ENCODE peak calls at places on chromosomes 13 and 19, in six cellular contexts. O is IMR-90, U is Peyer's patch, Y is HepG2, J is NB4, W is thyroid gland. A is an unnamed sample.

GRCh38 chr13:113452942-113453901 is at the start of gene ADPRHL1:
- DNase-seq in U (no peak), O (no peak), W (no peak), Y (no peak), J (peak), A (no peak)

GRCh38 chr19:41916033-41916424 is 12.2 kb downstream of the ERFL start:
- DNase-seq in W (no peak), Y (no peak), O (no peak), J (no peak), U (no peak), A (no peak)

GRCh38 chr13:29499766-29500165 is 95.7 kb downstream of the SLC7A1 start:
- DNase-seq in U (no peak), J (no peak), W (no peak), Y (no peak), O (no peak), A (peak)

GRCh38 chr13:28607187-28607955 is 51.6 kb upstream of the POMP start:
- DNase-seq in J (no peak), Y (no peak), W (no peak), U (no peak), O (no peak), A (no peak)

GRCh38 chr13:93336733-93337132 is 110.1 kb downstream of the GPC6 start:
- DNase-seq in Y (no peak), U (no peak), W (no peak), O (no peak), J (no peak), A (no peak)

GRCh38 chr13:101970339-101970738 is 431.5 kb downstream of the FGF14 start:
- DNase-seq in U (no peak), J (no peak), W (no peak), Y (no peak), O (no peak), A (no peak)

GRCh38 chr13:46698910-46699460 is 98.0 kb downstream of the ESD start:
- DNase-seq in O (peak), U (no peak), W (no peak), J (no peak), Y (no peak), A (no peak)

GRCh38 chr13:114121496-114122466 is 10.6 kb downstream of the RASA3 start:
- DNase-seq in U (no peak), Y (no peak), J (no peak), W (no peak), O (no peak), A (no peak)

GRCh38 chr13:49657241-49657641 is 28.9 kb downstream of the ARL11 start:
- DNase-seq in W (no peak), O (no peak), J (no peak), U (no peak), Y (no peak), A (no peak)

GRCh38 chr19:54448037-54448773 is 794 bp upstream of the LENG8 start:
- DNase-seq in W (peak), J (peak), O (peak), Y (peak), U (peak), A (peak)

GRCh38 chr19:44857837-44858236 is 11.7 kb downstream of the NECTIN2 start:
- DNase-seq in O (no peak), U (no peak), W (no peak), J (no peak), Y (no peak), A (no peak)

GRCh38 chr13:65011403-65011802 is 2218.7 kb downstream of the PCDH9 start:
- DNase-seq in U (no peak), J (no peak), O (no peak), Y (no peak), W (no peak), A (no peak)

GRCh38 chr13:110610955-110611595 is 4.3 kb upstream of the NAXD start:
- DNase-seq in J (no peak), Y (no peak), W (no peak), O (peak), U (no peak), A (no peak)

GRCh38 chr19:16525751-16526481 is 16.3 kb downstream of the CHERP start:
- DNase-seq in J (no peak), U (no peak), W (no peak), O (no peak), Y (no peak), A (no peak)

GRCh38 chr19:33905937-33906577 is 109.4 kb downstream of the KCTD15 start:
- DNase-seq in O (no peak), J (no peak), W (peak), Y (no peak), U (peak), A (no peak)

GRCh38 chr13:59488436-59488835 is 675.3 kb downstream of the DIAPH3 start:
- DNase-seq in J (no peak), W (no peak), O (no peak), U (no peak), Y (no peak), A (no peak)

GRCh38 chr19:16457195-16457953 is 14.4 kb downstream of the EPS15L1 start:
- DNase-seq in J (peak), U (no peak), O (peak), W (peak), Y (peak), A (no peak)

GRCh38 chr19:2469102-2469914 is 6.6 kb upstream of the GADD45B start:
- DNase-seq in J (peak), O (peak), U (no peak), W (no peak), Y (no peak), A (no peak)

GRCh38 chr13:97853550-97853949 is 99.9 kb upstream of the IPO5 start:
- DNase-seq in W (no peak), J (no peak), Y (no peak), O (peak), U (no peak), A (no peak)

GRCh38 chr13:111429064-111429558 is 108.7 kb downstream of the TEX29 start:
- DNase-seq in U (peak), O (peak), W (peak), Y (peak), J (peak), A (no peak)

GRCh38 chr13:98752111-98752941 is at the start of gene SLC15A1:
- DNase-seq in U (peak), O (no peak), J (no peak), Y (no peak), W (peak), A (no peak)

GRCh38 chr19:57280913-57281425 is 684 bp downstream of the ZNF460 start:
- DNase-seq in O (no peak), W (no peak), U (no peak), J (peak), Y (no peak), A (no peak)

GRCh38 chr13:83312194-83312593 is 570.1 kb downstream of the SLITRK1 start:
- DNase-seq in O (peak), J (no peak), U (no peak), Y (no peak), W (no peak), A (no peak)

GRCh38 chr13:71378992-71379905 is 487.8 kb downstream of the DACH1 start:
- DNase-seq in J (no peak), O (no peak), U (no peak), W (no peak), Y (no peak), A (no peak)

GRCh38 chr13:81487151-81487550 is 1146.2 kb upstream of the SPRY2 start:
- DNase-seq in Y (peak), U (no peak), O (no peak), J (peak), W (no peak), A (no peak)

GRCh38 chr13:31699650-31700049 is 39.7 kb upstream of the RXFP2 start:
- DNase-seq in O (no peak), J (peak), W (no peak), Y (no peak), U (no peak), A (no peak)

GRCh38 chr19:2957160-2957559 is 12.4 kb upstream of the ZNF77 start:
- DNase-seq in U (no peak), Y (no peak), O (no peak), J (no peak), W (no peak), A (no peak)

GRCh38 chr19:6402834-6403608 is 10.1 kb upstream of the GTF2F1 start:
- DNase-seq in O (peak), Y (peak), U (peak), J (no peak), W (peak), A (no peak)

GRCh38 chr13:103531278-103531677 is 465.1 kb upstream of the SLC10A2 start:
- DNase-seq in J (no peak), O (no peak), U (no peak), Y (no peak), W (no peak), A (no peak)

GRCh38 chr19:30340724-30341595 is 31.2 kb upstream of the ZNF536 start:
- DNase-seq in W (no peak), U (no peak), Y (no peak), O (no peak), J (no peak), A (no peak)

GRCh38 chr13:99614465-99614885 is 113.2 kb downstream of the TM9SF2 start:
- DNase-seq in U (peak), O (no peak), W (no peak), Y (peak), J (peak), A (no peak)

GRCh38 chr19:41323430-41324125 is 13.6 kb downstream of the CCDC97 start:
- DNase-seq in U (peak), J (peak), W (peak), Y (peak), O (peak), A (no peak)

GRCh38 chr19:4867534-4868285 is at the start of gene PLIN3:
- DNase-seq in J (peak), O (peak), Y (peak), U (peak), W (peak), A (peak)

DNA sequence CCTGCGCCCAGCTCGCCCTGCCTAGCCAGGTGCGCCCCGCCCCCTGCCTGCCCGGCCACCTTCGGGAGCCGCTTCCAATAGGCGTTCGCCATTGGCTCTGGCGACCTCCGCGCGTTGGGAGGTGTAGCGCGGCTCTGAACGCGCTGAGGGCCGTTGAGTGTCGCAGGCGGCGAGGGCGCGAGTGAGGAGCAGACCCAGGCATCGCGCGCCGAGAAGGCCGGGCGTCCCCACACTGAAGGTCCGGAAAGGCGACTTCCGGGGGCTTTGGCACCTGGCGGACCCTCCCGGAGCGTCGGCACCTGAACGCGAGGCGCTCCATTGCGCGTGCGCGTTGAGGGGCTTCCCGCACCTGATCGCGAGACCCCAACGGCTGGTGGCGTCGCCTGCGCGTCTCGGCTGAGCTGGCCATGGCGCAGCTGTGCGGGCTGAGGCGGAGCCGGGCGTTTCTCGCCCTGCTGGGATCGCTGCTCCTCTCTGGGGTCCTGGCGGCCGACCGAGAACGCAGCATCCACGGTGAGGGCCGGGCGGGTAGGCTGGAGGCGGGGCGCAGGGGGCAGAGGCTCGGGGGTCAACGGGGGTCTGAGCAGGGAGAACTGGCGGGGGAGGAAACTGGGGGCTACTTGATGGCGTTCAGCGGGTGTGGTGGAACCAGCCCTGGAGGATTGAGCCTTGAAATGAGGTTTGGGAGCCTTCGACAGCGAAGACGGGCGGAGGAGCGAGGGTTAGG is at the start of gene SPINT2:
- DNase-seq in J (no peak), W (no peak), Y (no peak), U (no peak), O (no peak), A (peak)
- TF ChIP-seq POLR2A in J (no peak), W (peak), Y (no peak), U (peak), O (no peak), A (no peak)

GRCh38 chr19:12722566-12723382 is 958 bp downstream of the TNPO2 start:
- DNase-seq in W (peak), O (peak), J (peak), Y (peak), U (peak), A (peak)
- TF ChIP-seq POLR2A in W (peak), O (peak), J (peak), Y (peak), U (peak), A (no peak)

DNA sequence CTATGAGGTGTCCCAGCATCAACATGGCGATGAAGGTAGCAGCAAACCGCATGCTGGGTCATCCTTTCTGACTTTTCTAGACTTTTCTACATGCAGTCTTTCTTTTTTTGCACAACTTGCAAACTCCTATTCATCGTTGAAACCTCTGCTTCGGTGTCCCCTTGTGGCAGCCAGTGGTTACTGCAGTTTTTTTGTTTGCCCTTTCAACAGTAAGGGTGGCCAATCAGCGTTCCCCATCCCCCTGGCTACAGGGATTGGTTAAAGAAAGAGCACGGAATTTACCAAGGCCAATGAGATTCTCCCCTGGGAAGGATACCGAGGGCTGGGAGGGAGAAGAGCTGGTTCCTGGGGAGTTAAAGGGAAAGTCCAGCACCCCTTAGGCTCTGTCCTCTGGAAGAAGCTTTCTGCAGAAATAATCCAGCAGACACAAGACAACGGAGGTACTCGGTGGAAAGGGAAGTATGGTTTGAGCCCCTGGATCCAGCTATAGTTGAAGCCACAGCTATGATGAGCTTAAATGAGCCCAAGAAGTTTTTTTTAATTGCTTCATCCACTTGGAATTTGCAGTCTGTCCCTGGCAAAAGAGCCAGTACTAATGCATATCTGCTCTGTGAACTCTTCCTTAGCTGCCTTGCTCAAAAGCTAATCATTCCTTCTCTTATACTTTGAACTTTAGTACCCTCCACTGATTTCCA is 5.6 kb upstream of the LSM4 start:
- DNase-seq in J (peak), O (peak), Y (peak), U (peak), W (peak), A (peak)
- TF ChIP-seq POLR2A in J (peak), O (no peak), Y (no peak), U (peak), W (peak), A (no peak)

DNA sequence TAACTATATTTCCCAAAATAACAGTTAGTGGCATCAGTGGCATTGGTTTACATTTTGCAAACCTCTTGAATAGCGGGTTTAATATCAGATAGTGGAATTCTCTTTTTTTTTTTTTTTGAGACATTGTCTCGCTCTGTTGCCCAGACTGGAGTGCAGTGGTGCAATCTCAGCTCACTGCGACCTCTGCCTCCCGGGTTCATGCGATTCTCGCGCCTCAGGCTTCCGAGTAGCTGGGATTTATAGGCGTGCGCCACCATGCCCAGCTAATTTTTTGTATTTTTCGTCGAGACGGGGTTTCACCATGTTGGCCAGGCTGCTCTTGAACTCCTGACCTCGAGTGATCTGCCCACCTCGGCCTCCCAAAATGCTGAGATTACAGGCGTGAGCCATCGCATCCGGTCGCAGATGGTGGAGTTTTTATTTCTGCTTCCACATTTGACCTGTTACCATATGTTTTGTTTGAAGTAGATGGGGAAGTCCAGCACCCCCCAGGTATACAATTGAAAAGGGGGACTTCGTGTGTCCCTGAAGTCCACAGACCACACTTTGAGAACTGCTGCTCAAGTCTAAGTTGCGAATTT is 40.5 kb upstream of the XPO4 start:
- DNase-seq in W (peak), Y (no peak), U (no peak), O (no peak), J (no peak), A (no peak)
- TF ChIP-seq POLR2A in W (no peak), Y (no peak), U (no peak), O (no peak), J (no peak), A (no peak)

GRCh38 chr19:50510121-50510670 is 795 bp downstream of the JOSD2 start:
- DNase-seq in J (no peak), O (no peak), U (no peak), W (no peak), Y (no peak), A (peak)

GRCh38 chr19:50510700-50511068 is 307 bp downstream of the JOSD2 start:
- DNase-seq in O (no peak), U (no peak), Y (no peak), J (no peak), W (no peak), A (no peak)

GRCh38 chr19:50512112-50512998 is 1.4 kb downstream of the ASPDH start:
- DNase-seq in O (no peak), U (no peak), Y (no peak), W (no peak), J (no peak), A (peak)

GRCh38 chr19:50509366-50509765 is 1.6 kb downstream of the JOSD2 start:
- DNase-seq in J (no peak), O (no peak), W (no peak), U (no peak), Y (no peak), A (peak)

DNA sequence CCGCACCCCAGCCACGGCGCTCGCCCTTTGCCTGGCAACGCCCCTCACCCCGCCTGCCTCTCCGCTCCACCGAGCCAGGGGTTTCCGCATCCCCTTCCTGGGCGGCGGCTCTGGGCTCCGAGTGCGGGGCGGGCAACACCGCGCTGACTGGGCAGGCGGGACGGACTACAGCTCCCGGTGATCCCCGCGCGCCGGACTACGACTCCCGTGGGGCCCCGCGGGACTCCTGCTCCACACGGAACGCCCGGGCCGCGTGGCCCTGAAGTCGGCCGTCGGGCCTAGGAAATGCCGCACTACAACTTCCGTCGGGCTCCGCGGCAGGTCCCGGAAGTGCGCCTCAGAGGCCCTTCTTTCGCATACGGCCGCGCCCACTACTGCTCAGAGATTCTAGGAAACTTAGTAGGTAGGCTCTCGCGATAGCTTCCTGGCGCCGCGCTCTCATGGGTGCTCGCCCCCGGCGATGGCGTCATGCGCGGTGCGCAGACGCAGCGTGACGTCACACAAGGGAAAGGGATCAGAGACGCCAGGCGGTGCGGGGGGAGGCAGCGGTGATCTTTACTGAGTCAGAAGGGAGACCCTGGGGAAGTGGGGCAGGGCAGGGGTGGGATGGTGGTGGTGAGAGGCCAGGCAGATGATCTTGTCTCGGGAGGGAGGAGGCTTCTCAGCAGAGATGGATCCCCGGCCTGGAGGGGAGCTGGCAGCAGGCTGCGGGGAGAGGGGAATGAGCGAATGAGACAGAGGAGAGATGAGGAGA is at the start of gene JOSD2:
- DNase-seq in U (peak), W (peak), J (peak), Y (peak), O (peak), A (peak)
- TF ChIP-seq POLR2A in U (peak), W (peak), J (peak), Y (no peak), O (peak), A (no peak)

GRCh38 chr19:55647732-55648656 is at the start of gene CCDC106:
- DNase-seq in Y (peak), W (peak), J (peak), U (peak), O (peak), A (peak)
- TF ChIP-seq POLR2A in Y (no peak), W (no peak), J (no peak), U (no peak), O (no peak), A (no peak)